ENCODE peak calls at places on chromosomes 2 and 18, in ten cellular contexts. V is HT1080, M is tibial artery, J is NCI-H1694 treated with DMSO at 0.1 percent for 48 hours, X is ELR, L is HTR-8/SVneo, E is choroid plexus epithelial cell, I is memory B cell, O is myocyte, T is AML-193. A is an unnamed sample.

GRCh38 chr2:86238354-86238753 is 39.1 kb downstream of the MRPL35 start:
- DNase-seq in V (no peak), M (no peak), J (no peak), X (no peak), L (no peak), E (no peak), I (peak; percentile 79), O (no peak), T (no peak), A (no peak)

GRCh38 chr2:41859615-41860014 is 188.2 kb upstream of the PKDCC start:
- DNase-seq in V (no peak), M (no peak), J (no peak), X (no peak), L (no peak), E (no peak), I (no peak), O (no peak), T (no peak), A (no peak)

GRCh38 chr2:138877421-138877820 is 97.2 kb upstream of the NXPH2 start:
- DNase-seq in V (peak; percentile 63), M (no peak), J (no peak), X (peak; percentile 8), L (peak; percentile 1), E (no peak), I (no peak), O (no peak), T (no peak), A (peak; percentile 40)

GRCh38 chr2:23380562-23381065 is 4.4 kb upstream of the KLHL29 start:
- DNase-seq in V (peak; percentile 76), M (no peak), J (no peak), X (peak; percentile 35), L (peak; percentile 60), E (peak; percentile 38), I (peak; percentile 19), O (no peak), T (peak; percentile 42), A (peak; percentile 56)

GRCh38 chr2:39732492-39732891 is 46.6 kb downstream of the THUMPD2 start:
- DNase-seq in V (no peak), M (no peak), J (peak; percentile 41), X (no peak), L (no peak), E (peak; percentile 20), I (no peak), O (peak; percentile 57), T (no peak), A (no peak)

GRCh38 chr2:127608061-127609011 is 37.6 kb upstream of the GPR17 start:
- DNase-seq in V (no peak), M (no peak), J (no peak), X (no peak), L (no peak), E (no peak), I (no peak), O (no peak), T (no peak), A (no peak)

GRCh38 chr2:97688062-97688827 is 18.7 kb downstream of the C2orf92 start:
- DNase-seq in V (peak; percentile 33), M (no peak), J (no peak), X (peak; percentile 30), L (no peak), E (no peak), I (no peak), O (peak; percentile 36), T (no peak), A (peak; percentile 66)

GRCh38 chr2:120231974-120232635 is 8.9 kb upstream of the TMEM185B start:
- DNase-seq in V (peak; percentile 27), M (peak; percentile 59), J (no peak), X (no peak), L (no peak), E (peak; percentile 31), I (peak; percentile 61), O (no peak), T (peak; percentile 64), A (peak; percentile 56)

GRCh38 chr2:72138921-72139381 is 8.7 kb downstream of the CYP26B1 start:
- DNase-seq in V (no peak), M (peak; percentile 69), J (no peak), X (no peak), L (no peak), E (no peak), I (no peak), O (peak; percentile 46), T (no peak), A (peak; percentile 35)

GRCh38 chr18:58547864-58548263 is 81.0 kb downstream of the ALPK2 start:
- DNase-seq in V (no peak), M (no peak), J (no peak), X (no peak), L (no peak), E (no peak), I (no peak), O (no peak), T (no peak), A (no peak)

GRCh38 chr2:142012797-142013196 is 118.0 kb downstream of the LRP1B start:
- DNase-seq in V (no peak), M (no peak), J (no peak), X (no peak), L (no peak), E (no peak), I (no peak), O (no peak), T (no peak), A (no peak)

GRCh38 chr2:224520064-224520463 is 65.1 kb downstream of the CUL3 start:
- DNase-seq in V (peak; percentile 28), M (no peak), J (no peak), X (peak; percentile 82), L (no peak), E (peak; percentile 93), I (no peak), O (no peak), T (no peak), A (no peak)

GRCh38 chr2:20291106-20291564 is 59.5 kb downstream of the PUM2 start:
- DNase-seq in V (peak; percentile 80), M (no peak), J (peak; percentile 83), X (peak; percentile 92), L (peak; percentile 87), E (peak; percentile 96), I (peak; percentile 1), O (peak; percentile 73), T (peak; percentile 46), A (peak; percentile 87)

GRCh38 chr2:197677483-197677882 is 2.1 kb upstream of the RFTN2 start:
- DNase-seq in V (peak; percentile 45), M (no peak), J (no peak), X (peak; percentile 56), L (peak; percentile 12), E (peak; percentile 67), I (no peak), O (no peak), T (no peak), A (peak; percentile 11)

GRCh38 chr2:3827673-3828575 is 124.5 kb downstream of the DCDC2C start:
- DNase-seq in V (peak; percentile 29), M (no peak), J (peak; percentile 38), X (peak; percentile 9), L (no peak), E (peak; percentile 71), I (no peak), O (no peak), T (peak; percentile 23), A (peak; percentile 51)

GRCh38 chr2:218827701-218828476 is 3.7 kb downstream of the PRKAG3 start:
- DNase-seq in V (no peak), M (no peak), J (no peak), X (no peak), L (no peak), E (no peak), I (no peak), O (no peak), T (no peak), A (no peak)

GRCh38 chr2:62202019-62202722 is 6.3 kb downstream of the B3GNT2 start:
- DNase-seq in V (no peak), M (no peak), J (no peak), X (no peak), L (no peak), E (no peak), I (no peak), O (no peak), T (peak; percentile 54), A (no peak)

GRCh38 chr2:18251486-18251885 is 309.0 kb downstream of the RDH14 start:
- DNase-seq in V (no peak), M (no peak), J (no peak), X (no peak), L (no peak), E (no peak), I (no peak), O (peak; percentile 46), T (no peak), A (no peak)

GRCh38 chr2:96321230-96322103 is 3.6 kb upstream of the ITPRIPL1 start:
- DNase-seq in V (peak; percentile 60), M (peak; percentile 73), J (no peak), X (peak; percentile 61), L (peak; percentile 66), E (no peak), I (peak; percentile 76), O (peak; percentile 25), T (peak; percentile 51), A (peak; percentile 40)

GRCh38 chr2:102895386-102895785 is 133.6 kb downstream of the TMEM182 start:
- DNase-seq in V (peak; percentile 18), M (no peak), J (no peak), X (no peak), L (no peak), E (no peak), I (no peak), O (no peak), T (peak; percentile 73), A (no peak)

GRCh38 chr2:11069566-11070185 is 85.6 kb upstream of the SLC66A3 start:
- DNase-seq in V (no peak), M (no peak), J (no peak), X (no peak), L (no peak), E (no peak), I (no peak), O (no peak), T (no peak), A (no peak)

GRCh38 chr2:98134601-98135000 is 47.6 kb downstream of the VWA3B start:
- DNase-seq in V (no peak), M (no peak), J (no peak), X (no peak), L (no peak), E (peak; percentile 59), I (no peak), O (peak; percentile 35), T (no peak), A (no peak)

GRCh38 chr2:135052997-135053474 is 944 bp downstream of the RAB3GAP1 start:
- DNase-seq in V (peak; percentile 4), M (no peak), J (no peak), X (peak; percentile 45), L (no peak), E (peak; percentile 18), I (no peak), O (peak; percentile 35), T (no peak), A (no peak)

GRCh38 chr2:239177325-239177724 is 223.5 kb downstream of the HDAC4 start:
- DNase-seq in V (no peak), M (peak; percentile 32), J (no peak), X (no peak), L (no peak), E (no peak), I (no peak), O (no peak), T (no peak), A (no peak)

GRCh38 chr2:240451108-240451611 is 15.7 kb downstream of the GPC1 start:
- DNase-seq in V (no peak), M (no peak), J (no peak), X (no peak), L (no peak), E (no peak), I (no peak), O (no peak), T (no peak), A (no peak)

GRCh38 chr2:25822190-25823117 is 55.8 kb downstream of the ASXL2 start:
- DNase-seq in V (no peak), M (no peak), J (no peak), X (no peak), L (no peak), E (peak; percentile 34), I (peak; percentile 53), O (no peak), T (no peak), A (no peak)

GRCh38 chr2:38284971-38285370 is 92.1 kb downstream of the ATL2 start:
- DNase-seq in V (no peak), M (no peak), J (no peak), X (no peak), L (no peak), E (no peak), I (no peak), O (no peak), T (no peak), A (no peak)

GRCh38 chr2:75324716-75325291 is 125.5 kb upstream of the TACR1 start:
- DNase-seq in V (no peak), M (no peak), J (no peak), X (no peak), L (no peak), E (no peak), I (no peak), O (no peak), T (no peak), A (no peak)

A was measured in A172.